ENCODE peak calls at places on chromosomes 4 and X, in six cellular contexts. Y is sigmoid colon, T is H1, R is suprapubic skin, Q is tibial nerve, Z is stomach. I is an unnamed sample. For H3K4me1, the result is how much of the 10 kb centered on the place peaks cover.

GRCh38 chrX:19225906-19226305 is 103.6 kb upstream of the ADGRG2 start:
- DNase-seq in Y (no peak), T (no peak), R (no peak), Q (no peak), Z (no peak), I (no peak)

GRCh38 chr4:4677825-4678522 is 136.1 kb upstream of the STX18 start:
- DNase-seq in Y (no peak), T (peak), R (no peak), Q (no peak), Z (no peak), I (no peak)

GRCh38 chr4:139603576-139604387 is 47.8 kb upstream of the SETD7 start:
- DNase-seq in Y (no peak), T (no peak), R (no peak), Q (no peak), Z (no peak), I (no peak)

GRCh38 chr4:174213734-174214101 is 69.7 kb downstream of the FBXO8 start:
- DNase-seq in Y (no peak), T (no peak), R (no peak), Q (no peak), Z (no peak), I (no peak)

GRCh38 chrX:10007604-10008003 is 40.4 kb downstream of the CLDN34 start:
- DNase-seq in Y (no peak), T (no peak), R (no peak), Q (no peak), Z (no peak), I (no peak)

GRCh38 chr4:915595-915994 is 16.5 kb downstream of the GAK start:
- DNase-seq in Y (peak), T (no peak), R (no peak), Q (no peak), Z (no peak), I (no peak)

GRCh38 chr4:169110633-169111032 is 100.6 kb upstream of the CBR4 start:
- DNase-seq in Y (no peak), T (no peak), R (no peak), Q (no peak), Z (no peak), I (no peak)

GRCh38 chr4:125010776-125011503 is 298.4 kb upstream of the ANKRD50 start:
- DNase-seq in Y (no peak), T (no peak), R (no peak), Q (no peak), Z (no peak), I (no peak)

GRCh38 chr4:18754180-18754579 is 732.6 kb upstream of the LCORL start:
- DNase-seq in Y (no peak), T (no peak), R (no peak), Q (no peak), Z (no peak), I (no peak)

GRCh38 chr4:15186149-15186548 is 183.9 kb downstream of the CPEB2 start:
- DNase-seq in Y (no peak), T (no peak), R (no peak), Q (no peak), Z (no peak), I (peak)

DNA sequence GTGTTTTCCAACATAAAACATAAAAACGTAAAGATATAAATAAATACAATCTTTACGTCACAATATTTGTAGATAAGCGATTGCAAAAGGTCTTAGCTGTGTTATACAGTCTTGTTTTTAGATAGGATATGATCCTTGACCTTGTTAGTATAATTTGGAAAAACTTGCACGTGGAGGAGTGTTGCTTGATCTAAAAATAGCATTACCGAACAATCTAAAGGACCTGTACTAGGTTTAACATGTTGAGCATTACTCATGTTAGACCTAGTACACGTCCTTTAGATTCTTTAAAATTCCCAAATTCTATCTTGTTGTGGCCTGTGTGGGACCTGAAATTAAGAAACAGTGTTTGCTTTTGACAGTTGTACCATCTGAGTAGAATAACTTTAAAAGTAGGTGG is 1.7 kb downstream of the METAP1 start:
- DNase-seq in Y (no peak), T (no peak), R (no peak), Q (no peak), Z (no peak), I (no peak)
- H3K27ac ChIP-seq in Y (no peak), T (no peak), R (no peak), Q (no peak), Z (no peak), I (no peak)

DNA sequence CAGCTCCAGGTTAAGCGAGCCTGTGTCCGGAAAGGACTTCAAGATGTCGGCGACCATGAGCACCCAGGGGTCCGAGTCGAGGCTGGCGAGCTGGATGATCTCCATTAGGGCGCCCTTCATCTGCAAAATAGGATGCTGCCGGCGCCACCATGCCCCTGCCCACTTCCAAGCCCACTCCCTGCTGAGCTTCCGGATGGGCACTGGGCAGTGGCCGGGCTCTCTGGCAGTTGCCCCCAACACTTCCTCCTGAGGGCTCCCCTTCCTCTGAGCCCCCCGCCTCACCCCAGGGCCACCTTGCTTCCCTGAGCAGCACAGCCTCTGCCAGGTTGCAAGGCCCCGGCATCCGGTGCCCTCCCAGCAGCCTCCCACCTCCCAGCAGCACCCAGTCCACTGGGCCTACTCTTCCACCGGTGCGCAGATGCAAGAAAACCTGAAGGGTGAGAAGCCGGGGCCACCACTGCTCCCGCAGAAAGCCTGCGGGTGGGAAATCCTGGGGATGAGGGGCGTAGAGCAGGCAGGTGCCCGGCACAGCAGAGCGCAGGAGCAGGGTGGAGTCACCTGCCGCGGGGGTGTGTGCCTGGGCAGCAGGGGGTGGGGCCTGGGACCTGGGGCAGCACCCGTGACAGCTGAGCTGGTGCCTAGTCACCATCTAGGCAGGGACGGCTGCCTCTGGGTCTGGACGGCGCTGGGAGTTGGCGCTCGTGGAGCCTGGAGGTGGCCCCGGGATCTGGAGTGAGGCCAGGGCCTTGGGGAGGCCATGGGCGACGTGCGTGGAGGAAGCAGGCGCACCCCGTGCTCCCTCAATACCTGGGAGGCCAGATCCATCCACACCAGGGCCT is 17.0 kb downstream of the NELFA start:
- DNase-seq in Y (no peak), T (no peak), R (no peak), Q (no peak), Z (peak), I (no peak)
- TF ChIP-seq EP300 in Y (no peak), T (no peak), R (no peak), Q (no peak), Z (no peak), I (no peak)

DNA sequence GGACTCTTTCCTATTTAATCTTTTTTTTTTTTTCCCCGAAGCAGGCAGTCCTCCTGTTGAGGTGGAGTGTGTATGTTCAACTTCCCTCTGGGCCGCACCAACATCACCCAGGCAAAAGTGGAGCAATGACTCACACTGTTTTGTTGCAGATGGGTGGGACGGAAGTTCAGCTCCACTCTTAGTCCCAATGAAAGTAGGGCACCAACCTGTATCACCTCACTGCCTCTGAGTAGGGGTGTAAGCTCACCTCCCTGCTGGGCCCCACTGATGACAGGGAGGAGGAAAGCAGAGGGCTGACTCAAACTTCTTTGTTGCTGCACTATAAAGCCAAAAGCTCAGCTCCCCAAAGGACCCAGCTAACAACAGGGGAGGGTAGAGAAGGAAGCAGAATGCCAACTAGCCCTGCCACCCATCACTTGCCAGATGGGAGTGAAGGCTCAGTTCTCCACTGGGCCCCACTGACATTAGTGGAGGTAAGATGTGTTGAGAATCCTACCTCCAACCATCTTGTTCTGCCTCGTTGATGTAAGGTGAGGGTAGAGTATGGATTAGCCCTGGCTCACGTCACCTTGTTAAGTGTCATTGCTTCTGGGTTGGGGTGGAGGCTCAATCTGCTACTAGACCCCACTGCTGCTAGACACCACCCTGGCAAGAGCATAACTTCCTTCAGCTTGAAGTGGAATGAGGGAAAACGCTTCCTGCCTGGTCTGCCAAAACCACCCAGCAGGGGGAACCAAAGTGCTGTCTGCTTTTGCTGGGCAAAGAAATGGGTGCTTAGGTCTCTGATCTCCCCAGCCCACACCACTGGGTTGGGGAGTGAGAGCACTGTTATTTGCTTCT is 14.1 kb downstream of the RPS6KA3 start:
- DNase-seq in Y (peak), T (peak), R (peak), Q (no peak), Z (peak), I (no peak)
- H3K4me1 ChIP-seq in Y (under half), T (under half), R (under half), Q (under half), Z (under half), I (under half)

GRCh38 chr4:105277702-105278101 is 131.0 kb downstream of the TET2 start:
- DNase-seq in Y (no peak), T (no peak), R (no peak), Q (no peak), Z (no peak), I (no peak)

GRCh38 chr4:105281016-105281415 is 134.3 kb downstream of the TET2 start:
- DNase-seq in Y (no peak), T (no peak), R (no peak), Q (no peak), Z (no peak), I (no peak)

GRCh38 chr4:105279314-105279713 is 132.6 kb downstream of the TET2 start:
- DNase-seq in Y (no peak), T (no peak), R (no peak), Q (no peak), Z (no peak), I (no peak)

GRCh38 chr4:105282489-105282888 is 135.8 kb downstream of the TET2 start:
- DNase-seq in Y (no peak), T (no peak), R (no peak), Q (no peak), Z (no peak), I (no peak)

DNA sequence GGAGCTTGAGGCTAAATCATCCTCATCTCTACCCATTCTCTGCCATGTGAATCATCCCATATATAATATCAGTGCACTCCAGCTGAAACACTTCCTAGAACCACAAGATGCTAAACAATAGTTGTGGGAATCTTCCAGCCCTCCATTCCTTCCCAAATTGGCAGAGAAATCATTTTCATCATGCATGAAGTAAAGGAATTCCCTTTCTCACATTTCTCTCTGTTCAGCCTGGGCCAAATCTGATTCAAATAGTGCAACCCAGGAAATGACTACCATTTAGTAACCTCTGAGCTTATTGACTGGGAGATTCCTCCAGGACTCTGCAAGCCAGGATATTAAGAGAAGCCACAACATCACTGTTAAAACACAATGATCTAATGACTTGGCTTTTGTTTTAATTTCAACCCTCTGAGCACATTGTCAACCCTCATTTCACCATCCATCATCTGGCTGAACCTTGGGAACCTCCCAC is 133.7 kb downstream of the TET2 start:
- DNase-seq in Y (no peak), T (no peak), R (no peak), Q (no peak), Z (no peak), I (no peak)
- H3K27ac ChIP-seq in Y (peak), T (no peak), R (no peak), Q (no peak), Z (no peak), I (peak)

GRCh38 chr4:69832326-69833030 is 27.5 kb downstream of the SULT1E1 start:
- DNase-seq in Y (no peak), T (no peak), R (no peak), Q (no peak), Z (peak), I (no peak)
- TF ChIP-seq EP300 in Y (no peak), T (no peak), R (no peak), Q (no peak), Z (no peak), I (no peak)

I was measured in esophagus muscularis mucosa.